ENCODE peak calls at places on chromosome 13, in six cellular contexts. P, O, V, W, Y and L are unnamed samples.

GRCh38 chr13:113020323-113021080 is 51.5 kb downstream of the MCF2L start:
- DNase-seq in P (no peak), Y (no peak), W (no peak), V (no peak), O (no peak), L (no peak)

GRCh38 chr13:27336005-27336673 is 65.5 kb downstream of the RASL11A start:
- DNase-seq in W (no peak), P (no peak), V (no peak), O (no peak), Y (no peak), L (no peak)

GRCh38 chr13:99008577-99008976 is 30.7 kb upstream of the DOCK9 start:
- DNase-seq in O (no peak), W (no peak), V (no peak), P (no peak), Y (no peak), L (no peak)

GRCh38 chr13:78660130-78660857 is 1.3 kb upstream of the OBI1 start:
- DNase-seq in P (peak; percentile 20), O (peak; percentile 7), V (no peak), Y (no peak), W (no peak), L (no peak)

GRCh38 chr13:98503175-98504028 is 73.5 kb downstream of the STK24 start:
- DNase-seq in W (no peak), O (no peak), P (no peak), Y (no peak), V (no peak), L (no peak)

GRCh38 chr13:51803422-51804294 is at the start of gene DHRS12:
- DNase-seq in P (peak; percentile 91), W (peak; percentile 85), Y (peak; percentile 89), O (peak; percentile 90), V (peak; percentile 93), L (no peak)

GRCh38 chr13:100399455-100399854 is 189.1 kb downstream of the GGACT start:
- DNase-seq in W (no peak), O (no peak), P (no peak), V (no peak), Y (no peak), L (no peak)

GRCh38 chr13:20977394-20977793 is 74.8 kb upstream of the XPO4 start:
- DNase-seq in Y (no peak), V (no peak), P (no peak), W (no peak), O (no peak), L (no peak)

GRCh38 chr13:71759506-71760225 is 107.3 kb downstream of the DACH1 start:
- DNase-seq in Y (no peak), O (no peak), P (no peak), W (peak; percentile 58), V (no peak), L (no peak)

GRCh38 chr13:111610077-111610476 is 289.6 kb downstream of the TEX29 start:
- DNase-seq in P (no peak), Y (no peak), O (no peak), W (no peak), V (no peak), L (no peak)

GRCh38 chr13:68748038-68748437 is 1359.6 kb upstream of the ATXN8OS start:
- DNase-seq in V (no peak), P (no peak), O (no peak), Y (no peak), W (no peak), L (no peak)

GRCh38 chr13:85497652-85498051 is 301.6 kb downstream of the SLITRK6 start:
- DNase-seq in P (no peak), Y (no peak), V (no peak), O (no peak), W (no peak), L (peak; percentile 93)

GRCh38 chr13:28579334-28579733 is 79.6 kb upstream of the POMP start:
- DNase-seq in Y (no peak), O (no peak), W (peak; percentile 49), V (no peak), P (no peak), L (no peak)

GRCh38 chr13:72820156-72820897 is 38.4 kb downstream of the PIBF1 start:
- DNase-seq in O (no peak), Y (no peak), V (no peak), P (no peak), W (no peak), L (peak; percentile 4)

GRCh38 chr13:79485014-79485441 is 4.1 kb downstream of the NDFIP2 start:
- DNase-seq in O (no peak), W (no peak), Y (peak; percentile 14), P (no peak), V (no peak), L (peak; percentile 57)

GRCh38 chr13:27960362-27961226 is 8.5 kb downstream of the CDX2 start:
- DNase-seq in P (no peak), O (no peak), Y (peak; percentile 37), W (peak; percentile 89), V (no peak), L (no peak)

GRCh38 chr13:41563501-41564001 is 106.2 kb downstream of the RGCC start:
- DNase-seq in P (peak; percentile 52), W (no peak), O (no peak), Y (no peak), V (no peak), L (no peak)

GRCh38 chr13:38045278-38046048 is 175.9 kb upstream of the TRPC4 start:
- DNase-seq in O (no peak), V (no peak), Y (no peak), W (peak; percentile 52), P (no peak), L (no peak)

GRCh38 chr13:45269204-45269603 is 68.4 kb upstream of the KCTD4 start:
- DNase-seq in V (no peak), O (no peak), W (no peak), Y (no peak), P (no peak), L (no peak)

GRCh38 chr13:95644611-95645052 is at the start of gene DZIP1:
- DNase-seq in O (peak; percentile 47), V (peak; percentile 85), Y (peak; percentile 77), W (peak; percentile 94), P (peak; percentile 69), L (peak; percentile 64)

GRCh38 chr13:113605866-113606438 is 21.4 kb downstream of the TFDP1 start:
- DNase-seq in O (no peak), W (no peak), V (no peak), P (no peak), Y (no peak), L (no peak)

GRCh38 chr13:48155850-48156249 is 60.9 kb upstream of the MED4 start:
- DNase-seq in P (no peak), O (no peak), W (no peak), Y (no peak), V (no peak), L (no peak)

GRCh38 chr13:23469901-23470525 is 36.5 kb upstream of the SACS start:
- DNase-seq in P (no peak), V (no peak), Y (no peak), O (no peak), W (peak; percentile 69), L (no peak)

GRCh38 chr13:102862624-102863210 is 16.9 kb downstream of the ERCC5 start:
- DNase-seq in O (no peak), P (no peak), Y (no peak), W (no peak), V (no peak), L (no peak)

GRCh38 chr13:105008606-105009005 is 1526.9 kb downstream of the EFNB2 start:
- DNase-seq in W (no peak), V (no peak), P (no peak), Y (no peak), O (no peak), L (no peak)

GRCh38 chr13:42720116-42720857 is 61.1 kb upstream of the FAM216B start:
- DNase-seq in P (peak; percentile 25), O (no peak), Y (no peak), W (no peak), V (peak; percentile 56), L (peak; percentile 91)

GRCh38 chr13:113151745-113152707 is 6.4 kb upstream of the PROZ start:
- DNase-seq in V (peak; percentile 40), W (no peak), P (no peak), O (no peak), Y (peak; percentile 41), L (peak; percentile 24)

GRCh38 chr13:35836476-35836875 is 294.7 kb downstream of the DCLK1 start:
- DNase-seq in V (no peak), W (no peak), O (no peak), Y (no peak), P (no peak), L (no peak)
- H3K4me3 ChIP-seq in V (no peak overlapping the region), W (no peak overlapping the region), O (no peak overlapping the region), Y (no peak overlapping the region), P (no peak overlapping the region), L (no peak overlapping the region)

GRCh38 chr13:25394661-25395060 is 22.9 kb downstream of the ATP8A2 start:
- DNase-seq in O (no peak), P (no peak), W (no peak), Y (no peak), V (no peak), L (no peak)
- H3K27me3 ChIP-seq in O (no peaks in the 10 kb centered on the region), P (no peaks in the 10 kb centered on the region), W (no peaks in the 10 kb centered on the region), Y (no peaks in the 10 kb centered on the region), V (no peaks in the 10 kb centered on the region), L (no peaks in the 10 kb centered on the region)

GRCh38 chr13:49938921-49939320 is 2.8 kb upstream of the SPRYD7 start:
- DNase-seq in O (no peak), Y (no peak), P (no peak), V (no peak), W (no peak), L (no peak)

GRCh38 chr13:49938274-49938673 is 2.1 kb upstream of the SPRYD7 start:
- DNase-seq in P (no peak), Y (no peak), V (no peak), W (no peak), O (no peak), L (no peak)

GRCh38 chr13:49935171-49936084 is 712 bp downstream of the SPRYD7 start:
- DNase-seq in Y (peak; percentile 57), V (no peak), P (no peak), O (peak; percentile 13), W (peak; percentile 69), L (no peak)

GRCh38 chr13:49936943-49937273 is 768 bp upstream of the SPRYD7 start:
- DNase-seq in P (peak; percentile 54), O (no peak), W (peak; percentile 54), Y (no peak), V (no peak), L (no peak)

GRCh38 chr13:49936085-49936942 is at the start of gene SPRYD7:
- DNase-seq in O (peak; percentile 95), V (peak; percentile 99), P (peak; percentile 99), Y (peak; percentile 98), W (peak; percentile 98), L (peak; percentile 95)
- TF ChIP-seq CTCF in O (peak; percentile 97), V (peak; percentile 92), P (peak; percentile 87), Y (peak; percentile 89), W (peak; percentile 94), L (peak; percentile 85)

GRCh38 chr13:40456979-40457553 is 209.4 kb downstream of the FOXO1 start:
- DNase-seq in P (no peak), O (no peak), V (no peak), W (no peak), Y (no peak), L (no peak)

GRCh38 chr13:40457844-40458243 is 208.6 kb downstream of the FOXO1 start:
- DNase-seq in V (no peak), Y (no peak), O (no peak), P (no peak), W (no peak), L (no peak)

GRCh38 chr13:40456397-40456958 is 210.0 kb downstream of the FOXO1 start:
- DNase-seq in W (peak; percentile 26), O (no peak), V (no peak), Y (no peak), P (no peak), L (no peak)

GRCh38 chr13:40460116-40460515 is 206.3 kb downstream of the FOXO1 start:
- DNase-seq in Y (no peak), P (no peak), O (no peak), V (no peak), W (no peak), L (no peak)

GRCh38 chr13:40458283-40459031 is 208.0 kb downstream of the FOXO1 start:
- DNase-seq in O (no peak), P (no peak), Y (no peak), W (no peak), V (no peak), L (no peak)
- H3K4me3 ChIP-seq in O (no peak overlapping the region), P (no peak overlapping the region), Y (no peak overlapping the region), W (no peak overlapping the region), V (no peak overlapping the region), L (no peak overlapping the region)